ENCODE peak calls at places on chromosomes 6 and 20, in six cellular contexts. R is IMR-90, K is A549, L is heart left ventricle, O is ovary, X is K562. J is an unnamed sample.

GRCh38 chr20:40265872-40266533 is 423.0 kb downstream of the MAFB start:
- DNase-seq in R (no peak), K (peak), L (peak), O (no peak), X (peak), J (no peak)

GRCh38 chr6:129500958-129501381 is 209.0 kb downstream of the ARHGAP18 start:
- DNase-seq in R (peak), K (peak), L (no peak), O (no peak), X (peak), J (no peak)

GRCh38 chr6:17584241-17584803 is 15.8 kb upstream of the FAM8A1 start:
- DNase-seq in R (peak), K (peak), L (no peak), O (peak), X (peak), J (peak)

GRCh38 chr6:7805088-7805756 is 79.3 kb downstream of the BMP6 start:
- DNase-seq in R (no peak), K (no peak), L (no peak), O (no peak), X (no peak), J (no peak)

GRCh38 chr6:49326337-49326736 is 136.7 kb downstream of the MMUT start:
- DNase-seq in R (peak), K (peak), L (no peak), O (no peak), X (no peak), J (peak)

GRCh38 chr6:143745160-143746133 is 67.7 kb downstream of the PHACTR2 start:
- DNase-seq in R (peak), K (peak), L (no peak), O (peak), X (peak), J (no peak)

GRCh38 chr20:50110141-50111047 is 2.6 kb downstream of the UBE2V1 start:
- DNase-seq in R (no peak), K (peak), L (no peak), O (no peak), X (no peak), J (no peak)

GRCh38 chr6:137044366-137045220 is at the start of gene IL20RA:
- DNase-seq in R (no peak), K (no peak), L (peak), O (peak), X (no peak), J (no peak)

GRCh38 chr6:112443666-112444065 is 96.5 kb downstream of the RFPL4B start:
- DNase-seq in R (peak), K (no peak), L (peak), O (peak), X (no peak), J (no peak)

GRCh38 chr6:21953831-21954801 is 342.7 kb downstream of the PRL start:
- DNase-seq in R (peak), K (no peak), L (no peak), O (peak), X (peak), J (no peak)

GRCh38 chr6:7649037-7649810 is 59.2 kb downstream of the SNRNP48 start:
- DNase-seq in R (no peak), K (no peak), L (no peak), O (no peak), X (no peak), J (no peak)

GRCh38 chr6:140079328-140079727 is 704.9 kb upstream of the CITED2 start:
- DNase-seq in R (peak), K (no peak), L (peak), O (peak), X (no peak), J (no peak)

GRCh38 chr20:31746068-31746878 is 7.2 kb downstream of the TPX2 start:
- DNase-seq in R (no peak), K (no peak), L (no peak), O (no peak), X (no peak), J (no peak)

GRCh38 chr20:50708845-50709555 is 17.7 kb upstream of the RIPOR3 start:
- DNase-seq in R (no peak), K (no peak), L (no peak), O (no peak), X (no peak), J (no peak)

GRCh38 chr20:37901667-37902503 is 1.0 kb upstream of the VSTM2L start:
- DNase-seq in R (peak), K (peak), L (no peak), O (no peak), X (peak), J (peak)

GRCh38 chr6:41767112-41767946 is 12.4 kb downstream of the FRS3 start:
- DNase-seq in R (peak), K (peak), L (peak), O (no peak), X (peak), J (peak)

GRCh38 chr6:141033101-141033500 is 1099.6 kb upstream of the GJE1 start:
- DNase-seq in R (peak), K (no peak), L (no peak), O (no peak), X (no peak), J (no peak)

GRCh38 chr6:155528982-155529453 is 73.4 kb upstream of the NOX3 start:
- DNase-seq in R (peak), K (peak), L (no peak), O (no peak), X (no peak), J (no peak)

GRCh38 chr6:11772109-11772830 is 6.3 kb downstream of the ADTRP start:
- DNase-seq in R (peak), K (peak), L (no peak), O (no peak), X (peak), J (peak)

GRCh38 chr6:73929421-73929820 is 233.4 kb downstream of the CD109 start:
- DNase-seq in R (peak), K (peak), L (no peak), O (no peak), X (no peak), J (no peak)

GRCh38 chr20:42219005-42219404 is 600.8 kb upstream of the CHD6 start:
- DNase-seq in R (no peak), K (no peak), L (no peak), O (no peak), X (no peak), J (no peak)

GRCh38 chr6:81636930-81637568 is 115.4 kb downstream of the TENT5A start:
- DNase-seq in R (peak), K (no peak), L (no peak), O (no peak), X (no peak), J (no peak)

GRCh38 chr6:13709698-13710551 is 1.7 kb downstream of the RANBP9 start:
- DNase-seq in R (peak), K (no peak), L (no peak), O (no peak), X (peak), J (no peak)

GRCh38 chr6:158628542-158628941 is 16.0 kb downstream of the DYNLT1 start:
- DNase-seq in R (no peak), K (no peak), L (peak), O (no peak), X (no peak), J (no peak)

GRCh38 chr6:73451166-73452106 is 661 bp downstream of the CGAS start:
- DNase-seq in R (peak), K (peak), L (peak), O (peak), X (no peak), J (no peak)

GRCh38 chr20:48772183-48772976 is 55.4 kb downstream of the PREX1 start:
- DNase-seq in R (no peak), K (no peak), L (peak), O (no peak), X (no peak), J (no peak)

GRCh38 chr20:37364013-37364926 is 18.3 kb downstream of the SRC start:
- DNase-seq in R (no peak), K (no peak), L (peak), O (no peak), X (no peak), J (no peak)

GRCh38 chr6:33824461-33825154 is 20.8 kb upstream of the MLN start:
- DNase-seq in R (peak), K (peak), L (no peak), O (peak), X (peak), J (no peak)

GRCh38 chr20:23823621-23824324 is 2.8 kb downstream of the CST2 start:
- DNase-seq in R (no peak), K (no peak), L (no peak), O (no peak), X (no peak), J (no peak)

GRCh38 chr6:18100296-18100695 is 22.2 kb downstream of the NHLRC1 start:
- DNase-seq in R (no peak), K (no peak), L (no peak), O (no peak), X (no peak), J (no peak)

GRCh38 chr20:20571068-20571780 is 141.2 kb downstream of the RALGAPA2 start:
- DNase-seq in R (no peak), K (no peak), L (no peak), O (no peak), X (no peak), J (no peak)

GRCh38 chr6:30169658-30170614 is 6.6 kb downstream of the TRIM15 start:
- DNase-seq in R (peak), K (peak), L (no peak), O (no peak), X (peak), J (peak)

GRCh38 chr20:8151371-8151770 is 19.3 kb downstream of the PLCB1 start:
- DNase-seq in R (no peak), K (no peak), L (no peak), O (no peak), X (no peak), J (no peak)

GRCh38 chr20:20466341-20466879 is 98.5 kb downstream of the INSM1 start:
- DNase-seq in R (peak), K (no peak), L (no peak), O (no peak), X (no peak), J (no peak)

DNA sequence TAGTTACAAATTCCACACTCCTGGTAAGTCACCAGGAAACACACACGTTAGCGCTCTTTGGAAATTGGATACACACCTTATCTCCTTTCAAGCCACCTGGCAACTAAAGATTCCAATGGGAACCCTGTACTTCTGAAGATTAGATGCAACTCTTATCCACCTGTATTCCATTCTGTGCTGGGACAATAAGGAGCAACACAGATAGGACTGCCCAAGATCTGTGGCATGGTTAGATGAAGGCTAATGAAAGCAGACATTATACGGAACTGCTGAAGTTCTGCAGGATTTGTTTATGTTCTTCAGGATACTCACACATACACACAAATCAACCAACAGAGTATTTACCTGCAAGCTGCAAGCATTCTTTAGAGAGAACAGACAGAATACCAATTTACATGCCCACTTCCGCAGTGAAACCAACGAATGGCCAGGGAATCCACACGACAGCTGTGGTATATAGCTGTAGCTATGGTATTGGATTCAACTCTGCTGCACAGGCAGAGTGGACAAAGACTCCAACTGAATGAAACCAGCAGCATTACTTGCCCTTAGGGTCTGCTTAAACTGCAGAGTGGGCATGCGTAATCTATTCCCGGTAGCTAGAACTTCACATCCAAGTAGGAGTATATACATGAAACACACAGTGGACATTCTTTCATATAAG is 12.0 kb downstream of the NCOA5 start:
- DNase-seq in R (no peak), K (no peak), L (no peak), O (no peak), X (no peak), J (no peak)
- TF ChIP-seq POLR2A in R (no peak), K (no peak), L (no peak), O (no peak), X (no peak), J (no peak)

GRCh38 chr6:151092561-151092960 is 147.2 kb upstream of the AKAP12 start:
- DNase-seq in R (no peak), K (no peak), L (no peak), O (no peak), X (no peak), J (no peak)

GRCh38 chr6:151095538-151096254 is 144.1 kb upstream of the AKAP12 start:
- DNase-seq in R (no peak), K (no peak), L (no peak), O (no peak), X (no peak), J (no peak)

GRCh38 chr6:151096255-151096612 is 143.5 kb upstream of the AKAP12 start:
- DNase-seq in R (no peak), K (no peak), L (no peak), O (no peak), X (no peak), J (no peak)

GRCh38 chr6:151091571-151091970 is 148.2 kb upstream of the AKAP12 start:
- DNase-seq in R (no peak), K (no peak), L (no peak), O (no peak), X (no peak), J (no peak)

DNA sequence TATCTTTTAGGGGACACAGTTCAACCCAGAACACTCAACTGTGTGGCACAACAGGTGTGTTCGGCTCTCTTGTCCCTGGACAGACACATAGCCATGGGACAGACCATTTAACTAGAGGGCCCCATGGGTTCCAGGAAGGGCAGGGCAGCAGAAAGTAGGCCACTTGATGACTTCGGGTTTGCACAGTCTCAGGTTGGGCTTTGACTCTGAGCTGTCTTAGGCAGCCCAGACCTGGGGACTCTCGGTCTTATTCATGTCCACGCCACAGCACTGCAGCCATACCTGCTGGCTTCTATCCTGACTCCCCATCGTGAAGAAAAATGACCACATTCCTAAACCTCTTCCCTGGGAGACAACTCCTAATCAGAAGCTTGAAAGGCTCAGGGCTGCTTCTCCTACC is 146.1 kb upstream of the AKAP12 start:
- DNase-seq in R (no peak), K (no peak), L (no peak), O (no peak), X (no peak), J (no peak)
- TF ChIP-seq POLR2A in R (no peak), K (no peak), L (no peak), O (no peak), X (no peak), J (no peak)

DNA sequence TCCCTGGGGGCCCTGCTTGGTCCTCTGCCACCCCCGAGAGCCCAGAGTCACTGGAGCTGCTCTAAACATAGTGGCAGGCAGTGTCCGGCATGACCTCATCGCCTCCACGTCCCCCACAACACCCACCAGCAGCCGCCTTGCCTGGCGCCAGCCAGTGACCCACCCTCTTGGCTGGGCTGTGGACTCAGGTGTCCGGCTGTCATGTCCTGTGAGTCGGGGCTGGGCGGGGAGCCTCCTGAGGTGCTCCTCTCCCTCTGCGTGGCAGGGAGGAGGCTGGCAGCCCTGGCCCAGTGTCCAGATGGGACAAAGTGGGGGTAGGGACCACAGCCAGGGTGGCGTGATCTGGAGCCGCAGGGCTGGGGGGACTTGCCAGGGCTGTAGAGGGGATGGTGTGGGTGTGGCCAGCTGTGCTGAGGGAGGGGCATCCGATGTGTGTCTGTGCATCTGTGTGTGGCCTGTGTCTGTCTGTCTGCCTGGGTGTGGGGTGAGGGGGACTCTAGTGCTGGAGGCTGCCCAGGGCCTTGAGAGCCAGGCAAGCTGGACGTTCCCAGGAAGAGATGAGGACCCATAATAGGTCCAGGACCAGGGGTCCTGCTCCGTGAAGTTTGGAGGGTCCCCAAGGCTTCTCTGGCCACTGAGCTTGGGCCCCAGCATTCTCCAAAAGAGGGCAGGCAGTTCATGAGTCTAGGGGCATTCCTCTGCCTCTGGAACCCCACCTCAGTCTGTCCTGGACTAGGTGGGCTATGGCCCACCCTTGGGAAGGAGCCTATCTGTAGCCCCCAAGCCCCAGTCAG is 2.3 kb upstream of the SOX18 start:
- DNase-seq in R (no peak), K (no peak), L (peak), O (no peak), X (no peak), J (no peak)
- TF ChIP-seq POLR2A in R (no peak), K (no peak), L (no peak), O (no peak), X (no peak), J (no peak)

DNA sequence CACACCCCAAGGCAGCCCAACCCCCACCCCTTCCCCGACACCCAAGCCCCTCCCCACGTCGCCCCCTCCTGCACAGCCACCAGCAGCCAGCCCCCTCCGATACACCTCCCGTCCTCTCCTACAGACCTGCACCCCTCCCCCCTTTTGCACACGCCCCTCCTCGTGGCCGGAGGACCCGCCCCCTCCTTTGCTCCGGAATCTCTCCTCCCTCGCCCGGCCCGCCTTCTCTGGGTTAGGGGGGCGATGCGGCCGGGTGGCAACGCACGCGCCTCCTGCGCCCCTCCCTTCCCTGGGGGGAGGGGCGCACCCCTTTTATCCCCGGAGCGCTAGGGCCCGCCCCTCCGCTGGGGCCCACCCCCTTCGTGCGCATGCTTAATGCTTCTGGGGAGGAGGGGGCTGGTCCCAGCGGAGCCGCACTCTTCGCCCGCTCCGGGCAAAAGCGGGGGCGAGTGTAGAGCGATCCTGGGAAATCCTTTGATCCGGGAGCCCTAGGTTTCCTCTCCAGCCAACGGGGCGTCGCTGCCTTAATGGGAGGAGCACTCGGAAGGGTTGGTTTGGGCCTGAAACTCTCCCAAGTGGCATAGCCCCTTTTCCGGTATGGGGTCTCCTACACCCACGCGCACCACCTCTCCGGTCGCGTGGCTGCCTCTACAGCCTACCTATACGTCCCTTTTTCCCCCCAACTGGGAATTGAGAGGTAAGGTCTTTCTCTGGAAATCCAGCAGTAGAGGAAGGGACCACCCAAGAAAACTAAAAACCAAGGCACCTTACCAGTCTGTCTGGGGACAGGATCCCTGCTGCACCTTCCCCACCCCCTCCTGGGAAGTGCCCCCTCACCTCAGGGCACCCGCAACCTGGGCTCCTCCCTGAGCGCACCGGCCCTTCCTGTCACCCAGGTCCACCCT is 1.9 kb downstream of the SOX12 start:
- DNase-seq in R (peak), K (peak), L (peak), O (peak), X (peak), J (peak)
- TF ChIP-seq POLR2A in R (no peak), K (peak), L (no peak), O (peak), X (peak), J (peak)

GRCh38 chr20:58991720-58992119 is 10.7 kb downstream of the NELFCD start:
- DNase-seq in R (peak), K (no peak), L (no peak), O (no peak), X (no peak), J (no peak)

GRCh38 chr20:58994390-58995159 is 12.5 kb downstream of the CTSZ start:
- DNase-seq in R (no peak), K (no peak), L (peak), O (no peak), X (no peak), J (no peak)

GRCh38 chr20:58993332-58994248 is 12.5 kb downstream of the NELFCD start:
- DNase-seq in R (no peak), K (no peak), L (no peak), O (no peak), X (no peak), J (no peak)

GRCh38 chr20:58990651-58991445 is 9.8 kb downstream of the NELFCD start:
- DNase-seq in R (no peak), K (no peak), L (no peak), O (no peak), X (no peak), J (no peak)

GRCh38 chr20:58992911-58993310 is 11.9 kb downstream of the NELFCD start:
- DNase-seq in R (no peak), K (no peak), L (no peak), O (no peak), X (no peak), J (no peak)
- TF ChIP-seq POLR2A in R (no peak), K (no peak), L (no peak), O (no peak), X (no peak), J (no peak)

J was measured in H54.